ENCODE peak calls at places on chromosomes 6 and 20, in four cellular contexts. Z is K562, H is A549, L is HepG2. R is an unnamed sample.

GRCh38 chr6:167240034-167240541 is 51.0 kb upstream of the UNC93A start:
- DNase-seq in H (no peak), Z (no peak), L (no peak), R (no peak)

GRCh38 chr20:17298751-17299150 is 71.9 kb downstream of the PCSK2 start:
- DNase-seq in Z (no peak), H (no peak), L (no peak), R (no peak)

GRCh38 chr20:58077282-58077681 is 151.2 kb downstream of the ANKRD60 start:
- DNase-seq in L (no peak), H (no peak), Z (no peak), R (no peak)

GRCh38 chr6:167094820-167095637 is 27.9 kb upstream of the CCR6 start:
- DNase-seq in L (no peak), H (no peak), Z (no peak), R (no peak)

GRCh38 chr6:159008656-159009288 is 8.8 kb upstream of the RSPH3 start:
- DNase-seq in L (peak), Z (no peak), H (peak), R (no peak)

GRCh38 chr6:14452567-14453527 is 335.3 kb downstream of the CD83 start:
- DNase-seq in Z (peak), L (no peak), H (no peak), R (no peak)

GRCh38 chr20:48404598-48404997 is 423.2 kb downstream of the PREX1 start:
- DNase-seq in Z (no peak), L (peak), H (peak), R (no peak)

GRCh38 chr6:17601389-17601703 is 1.2 kb downstream of the FAM8A1 start:
- DNase-seq in Z (no peak), L (no peak), H (no peak), R (no peak)

GRCh38 chr6:160355001-160355400 is 6.8 kb downstream of the SLC22A3 start:
- DNase-seq in L (no peak), Z (no peak), H (peak), R (no peak)

GRCh38 chr6:48134246-48134645 is 23.2 kb upstream of the PTCHD4 start:
- DNase-seq in L (no peak), Z (no peak), H (no peak), R (no peak)

GRCh38 chr6:142474446-142475289 is 172.9 kb downstream of the ADGRG6 start:
- DNase-seq in H (peak), L (peak), Z (peak), R (peak)

GRCh38 chr20:25310921-25311728 is 63.2 kb downstream of the PYGB start:
- DNase-seq in Z (no peak), H (no peak), L (peak), R (no peak)

GRCh38 chr20:62508641-62509051 is 32.9 kb upstream of the GATA5 start:
- DNase-seq in H (peak), Z (no peak), L (no peak), R (no peak)

GRCh38 chr6:158789115-158789917 is 29.9 kb downstream of the EZR start:
- DNase-seq in L (no peak), H (no peak), Z (no peak), R (no peak)

GRCh38 chr6:110939429-110939828 is 19.1 kb upstream of the GTF3C6 start:
- DNase-seq in L (no peak), Z (no peak), H (no peak), R (no peak)

GRCh38 chr6:105893741-105894140 is 192.4 kb upstream of the PRDM1 start:
- DNase-seq in L (no peak), Z (no peak), H (no peak), R (no peak)

GRCh38 chr6:88641178-88641903 is 322.1 kb downstream of the RNGTT start:
- DNase-seq in H (no peak), L (no peak), Z (no peak), R (no peak)

GRCh38 chr20:19628570-19629134 is 129.4 kb upstream of the RIN2 start:
- DNase-seq in H (peak), L (peak), Z (peak), R (peak)

GRCh38 chr6:12436224-12436623 is 146.1 kb downstream of the EDN1 start:
- DNase-seq in H (no peak), Z (no peak), L (no peak), R (no peak)

GRCh38 chr20:20411382-20411781 is 43.5 kb downstream of the INSM1 start:
- DNase-seq in H (no peak), Z (no peak), L (no peak), R (no peak)

GRCh38 chr6:140101367-140101766 is 726.9 kb upstream of the CITED2 start:
- DNase-seq in Z (no peak), H (no peak), L (no peak), R (no peak)

GRCh38 chr6:17015144-17015543 is 86.7 kb upstream of the STMND1 start:
- DNase-seq in L (no peak), H (no peak), Z (no peak), R (no peak)

GRCh38 chr20:46388201-46388836 is 18.1 kb downstream of the ELMO2 start:
- DNase-seq in L (no peak), Z (no peak), H (no peak), R (no peak)

GRCh38 chr6:117399924-117400323 is 25.8 kb downstream of the ROS1 start:
- DNase-seq in L (peak), H (peak), Z (no peak), R (no peak)

GRCh38 chr6:106084106-106084963 is 1.8 kb upstream of the PRDM1 start:
- DNase-seq in Z (peak), H (peak), L (peak), R (peak)

GRCh38 chr6:53495496-53495895 is 49.4 kb downstream of the GCLC start:
- DNase-seq in Z (no peak), L (no peak), H (no peak), R (no peak)

GRCh38 chr6:148743476-148743875 is 3.4 kb upstream of the UST start:
- DNase-seq in Z (no peak), H (no peak), L (no peak), R (no peak)

GRCh38 chr6:93318127-93318526 is 101.2 kb downstream of the EPHA7 start:
- DNase-seq in Z (no peak), H (no peak), L (no peak), R (no peak)

GRCh38 chr6:6885521-6886088 is 222.2 kb upstream of the RREB1 start:
- DNase-seq in H (no peak), Z (peak), L (no peak), R (no peak)

GRCh38 chr20:48919882-48920526 is 1.5 kb upstream of the ARFGEF2 start:
- DNase-seq in L (peak), H (no peak), Z (no peak), R (no peak)

GRCh38 chr20:561437-562231 is 18.0 kb upstream of the CSNK2A1 start:
- DNase-seq in L (peak), H (peak), Z (peak), R (peak)

GRCh38 chr20:63067721-63068560 is 61.2 kb upstream of the BHLHE23 start:
- DNase-seq in L (no peak), Z (no peak), H (no peak), R (no peak)

GRCh38 chr6:2973656-2974055 is 2.3 kb upstream of the SERPINB6 start:
- DNase-seq in L (no peak), H (no peak), Z (peak), R (no peak)

GRCh38 chr6:43788305-43788704 is 18.3 kb downstream of the VEGFA start:
- DNase-seq in Z (no peak), H (no peak), L (no peak), R (no peak)

GRCh38 chr6:43789447-43789846 is 19.4 kb downstream of the VEGFA start:
- DNase-seq in Z (no peak), L (no peak), H (no peak), R (no peak)

GRCh38 chr6:43786664-43787329 is 16.8 kb downstream of the VEGFA start:
- DNase-seq in H (no peak), L (no peak), Z (no peak), R (no peak)

GRCh38 chr6:43791752-43792422 is 21.9 kb downstream of the VEGFA start:
- DNase-seq in L (no peak), H (no peak), Z (no peak), R (no peak)

DNA sequence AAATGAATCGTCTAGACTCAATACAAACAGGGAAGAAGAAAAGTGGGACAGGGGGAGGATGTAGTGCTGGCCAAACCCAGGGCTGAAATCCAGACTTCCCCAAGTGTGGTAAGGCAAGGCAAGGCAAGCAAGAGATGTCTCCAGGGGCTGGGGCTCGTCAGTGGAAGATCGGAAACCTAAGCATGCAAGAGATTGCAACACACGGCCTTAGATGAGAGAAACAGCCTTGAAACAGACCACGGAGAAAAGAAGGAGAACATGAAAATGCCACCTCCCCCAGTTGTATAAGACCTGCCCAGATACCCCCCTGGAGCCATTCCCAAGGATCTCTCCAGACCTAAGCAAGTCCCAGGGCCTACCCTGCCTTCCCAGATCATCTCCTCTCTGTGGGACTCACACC is 20.0 kb downstream of the VEGFA start:
- DNase-seq in Z (peak), L (no peak), H (no peak), R (no peak)
- TF ChIP-seq NR3C1 in Z (no peak), L (no peak), H (no peak), R (no peak)

DNA sequence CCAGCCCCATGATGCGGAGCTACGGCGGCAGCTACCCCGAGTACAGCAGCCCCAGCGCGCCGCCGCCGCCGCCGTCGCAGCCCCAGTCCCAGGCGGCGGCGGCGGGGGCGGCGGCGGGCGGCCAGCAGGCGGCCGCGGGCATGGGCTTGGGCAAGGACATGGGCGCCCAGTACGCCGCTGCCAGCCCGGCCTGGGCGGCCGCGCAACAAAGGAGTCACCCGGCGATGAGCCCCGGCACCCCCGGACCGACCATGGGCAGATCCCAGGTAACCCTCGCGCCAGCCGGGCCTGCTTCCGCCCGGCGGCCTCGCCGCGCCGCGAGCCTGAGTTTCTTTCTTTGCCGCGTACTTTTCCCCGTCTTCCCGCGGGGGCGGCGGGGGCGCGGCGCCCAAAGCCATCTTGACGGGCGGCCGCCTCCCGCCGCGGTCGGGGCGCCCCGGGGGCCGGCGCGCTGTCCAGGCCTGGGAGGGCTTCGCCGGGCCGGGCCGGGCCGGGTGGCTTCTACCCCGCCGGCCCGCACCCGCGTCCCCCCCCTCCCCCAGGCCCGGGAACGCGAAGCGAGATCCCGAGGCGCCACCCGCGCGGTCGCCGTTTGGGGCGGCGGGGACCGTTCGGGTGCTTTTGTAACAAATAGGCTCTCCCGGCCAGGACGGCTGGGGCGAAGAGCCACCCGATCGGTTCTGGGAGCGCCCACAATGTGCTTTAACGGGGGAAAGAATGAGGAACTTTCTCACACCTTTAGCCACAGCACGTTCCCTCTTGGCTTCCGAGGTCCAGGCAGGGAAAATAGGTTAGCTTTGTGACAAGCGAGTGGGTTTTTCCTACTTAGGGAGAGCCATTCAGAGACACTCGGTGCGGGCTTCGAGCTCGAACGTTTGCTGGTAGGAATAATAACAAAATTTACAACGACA is 2.3 kb downstream of the ARID1B start:
- DNase-seq in Z (peak), H (no peak), L (peak), R (peak)
- TF ChIP-seq CTCF in Z (no peak), H (peak), L (no peak), R (no peak)

DNA sequence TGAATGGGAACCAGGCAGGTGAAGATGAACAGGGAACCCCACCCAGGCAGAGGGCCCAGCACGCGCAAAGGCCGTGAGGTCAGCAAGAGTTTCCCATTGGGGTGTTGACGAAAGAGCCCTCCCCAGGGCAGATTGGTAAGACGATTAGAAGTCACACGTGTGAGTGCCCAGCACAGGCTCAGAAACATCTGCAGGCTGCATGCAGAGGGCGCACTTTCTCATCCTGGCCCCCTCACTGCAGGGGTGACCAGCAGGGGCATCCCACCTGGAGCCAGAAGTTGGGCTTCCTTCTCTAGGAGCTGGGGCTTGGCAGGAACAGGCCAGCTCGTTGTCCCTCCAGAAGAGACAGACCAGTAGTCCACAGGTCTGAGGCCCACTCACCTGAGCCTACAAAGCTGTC is 38.4 kb downstream of the VSTM2L start:
- DNase-seq in Z (peak), H (peak), L (peak), R (peak)
- TF ChIP-seq NR3C1 in Z (no peak), H (no peak), L (no peak), R (no peak)

GRCh38 chr6:81073323-81073722 is 679.2 kb downstream of the TENT5A start:
- DNase-seq in H (no peak), Z (no peak), L (no peak), R (no peak)

DNA sequence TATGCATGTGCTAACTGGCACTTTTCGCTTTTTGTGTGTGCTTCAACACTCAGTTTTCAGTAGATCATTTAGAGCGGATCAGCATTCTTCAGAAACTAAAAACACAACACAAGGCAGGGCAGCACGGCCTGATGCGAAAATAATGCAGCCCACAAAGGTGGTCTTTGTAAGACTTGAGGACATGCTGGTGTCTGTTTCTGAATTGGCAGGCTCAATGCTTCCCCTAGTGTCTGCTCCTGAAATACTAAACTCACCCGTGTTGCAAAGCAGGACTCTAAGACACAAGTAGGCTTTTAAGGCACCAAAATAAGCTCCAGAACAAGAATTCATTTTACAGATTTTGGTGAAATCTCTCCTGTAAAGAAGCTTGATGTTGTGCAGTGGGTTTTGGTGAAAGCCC is 676.5 kb downstream of the TENT5A start:
- DNase-seq in Z (no peak), H (no peak), L (peak), R (peak)
- TF ChIP-seq CTCF in Z (no peak), H (no peak), L (peak), R (peak)

GRCh38 chr20:23331951-23332350 is 18.6 kb upstream of the NXT1 start:
- DNase-seq in Z (no peak), L (no peak), H (no peak), R (no peak)
- TF ChIP-seq NR3C1 in Z (no peak), L (no peak), H (no peak), R (no peak)

DNA sequence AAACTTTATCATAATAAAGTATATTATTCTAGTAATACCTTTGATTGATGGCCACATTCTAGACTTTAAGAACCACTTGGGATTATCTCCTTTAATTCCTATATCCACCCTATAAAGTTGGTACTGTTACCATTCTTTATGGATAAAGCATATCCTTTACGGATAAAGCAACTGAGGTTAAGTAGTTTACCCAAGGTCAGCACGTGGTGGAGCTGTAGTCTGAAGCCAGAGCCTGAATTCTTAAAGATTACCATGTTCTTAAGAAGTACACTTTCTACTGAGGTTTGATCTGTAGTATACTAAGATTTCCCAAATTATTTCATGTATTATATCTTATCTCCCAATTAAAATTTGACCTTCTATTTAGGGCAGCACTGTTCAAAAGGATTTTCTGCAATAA is 3.0 kb upstream of the NCOA7 start:
- DNase-seq in H (no peak), L (no peak), Z (peak), R (no peak)
- TF ChIP-seq CTCF in H (peak), L (no peak), Z (peak), R (no peak)

GRCh38 chr6:87628881-87629280 is 38.9 kb downstream of the ORC3 start:
- DNase-seq in Z (no peak), H (no peak), L (no peak), R (no peak)

GRCh38 chr6:87617405-87617804 is 27.5 kb downstream of the ORC3 start:
- DNase-seq in H (no peak), L (no peak), Z (no peak), R (no peak)

GRCh38 chr6:87618531-87618930 is 28.6 kb downstream of the ORC3 start:
- DNase-seq in Z (no peak), H (no peak), L (no peak), R (no peak)

GRCh38 chr6:87628424-87628823 is 38.5 kb downstream of the ORC3 start:
- DNase-seq in H (no peak), L (no peak), Z (no peak), R (no peak)

DNA sequence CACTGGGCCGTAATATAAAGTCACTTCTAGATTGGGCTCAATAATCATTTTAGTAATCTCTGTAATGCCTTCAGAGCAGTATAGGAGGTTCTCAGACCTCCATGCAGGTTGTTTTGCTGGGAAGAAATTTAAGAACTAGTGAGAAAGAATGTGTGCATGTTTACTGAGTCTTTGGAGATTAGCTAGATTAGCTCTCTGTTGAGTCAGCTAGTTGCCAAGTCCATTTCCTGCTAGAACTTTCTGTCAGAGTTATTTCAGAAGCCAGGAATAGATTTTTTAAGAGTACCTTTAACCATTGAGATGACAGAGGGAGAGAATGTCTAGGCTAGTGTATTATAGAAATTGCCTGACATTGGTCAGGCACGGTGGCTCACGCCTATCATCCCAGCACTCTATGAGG is 33.3 kb downstream of the ORC3 start:
- DNase-seq in Z (no peak), H (no peak), L (peak), R (no peak)
- TF ChIP-seq NR3C1 in Z (no peak), H (no peak), L (no peak), R (no peak)